ENCODE peak calls at places on chromosome 3, in seven cellular contexts. U is NCI-H2107; Q is stimulated activated naive CD8-positive, alpha-beta T cell treated with anti-CD3 and anti-CD28 coated beads, Interleukin-15, Interleukin-2, amounts not matched to agents 100 U/mL and 50 U/mL, for 24 hours; T is glutamatergic neuron; C is naive thymus-derived CD4-positive, alpha-beta T cell; N is activated T-cell treated with anti-CD3 and anti-CD28 coated beads for 4 hours; A is endothelial cell. Y is an unnamed sample.

GRCh38 chr3:182729903-182730674 is 63.2 kb upstream of the ATP11B start:
- DNase-seq in U (no peak), Q (no peak), T (no peak), C (no peak), N (no peak), A (no peak), Y (peak)

GRCh38 chr3:120432105-120432860 is 18.5 kb downstream of the FSTL1 start:
- DNase-seq in U (no peak), Q (no peak), T (no peak), C (no peak), N (no peak), A (no peak), Y (no peak)

GRCh38 chr3:106013971-106014370 is 145.2 kb upstream of the CBLB start:
- DNase-seq in U (no peak), Q (no peak), T (no peak), C (no peak), N (no peak), A (no peak), Y (peak)

GRCh38 chr3:38247366-38248035 is 18.1 kb upstream of the SLC22A13 start:
- DNase-seq in U (no peak), Q (no peak), T (no peak), C (no peak), N (no peak), A (no peak), Y (no peak)

GRCh38 chr3:17233398-17233800 is 348.6 kb downstream of the PLCL2 start:
- DNase-seq in U (no peak), Q (peak), T (no peak), C (peak), N (peak), A (peak), Y (peak)

GRCh38 chr3:120093923-120094775 is at the start of gene GSK3B:
- DNase-seq in U (peak), Q (peak), T (peak), C (peak), N (peak), A (peak), Y (peak)

GRCh38 chr3:31724144-31724543 is 191.4 kb downstream of the STT3B start:
- DNase-seq in U (no peak), Q (no peak), T (no peak), C (no peak), N (no peak), A (no peak), Y (no peak)

GRCh38 chr3:193391902-193392301 is 13.3 kb upstream of the ATP13A5 start:
- DNase-seq in U (no peak), Q (no peak), T (no peak), C (no peak), N (no peak), A (no peak), Y (no peak)

GRCh38 chr3:39531681-39532080 is 64.2 kb downstream of the MOBP start:
- DNase-seq in U (no peak), Q (no peak), T (no peak), C (no peak), N (no peak), A (no peak), Y (no peak)

GRCh38 chr3:85167576-85167975 is 208.8 kb downstream of the CADM2 start:
- DNase-seq in U (no peak), Q (no peak), T (no peak), C (no peak), N (no peak), A (no peak), Y (no peak)

GRCh38 chr3:186002884-186003472 is 65.2 kb upstream of the TRA2B start:
- DNase-seq in U (no peak), Q (no peak), T (no peak), C (no peak), N (no peak), A (no peak), Y (peak)

GRCh38 chr3:195708626-195709481 is 11.9 kb upstream of the MUC20 start:
- DNase-seq in U (no peak), Q (no peak), T (no peak), C (no peak), N (no peak), A (no peak), Y (no peak)

GRCh38 chr3:183244219-183244618 is 8.8 kb upstream of the B3GNT5 start:
- DNase-seq in U (no peak), Q (no peak), T (no peak), C (no peak), N (no peak), A (no peak), Y (peak)

GRCh38 chr3:153161138-153161713 is 800 bp upstream of the RAP2B start:
- DNase-seq in U (peak), Q (peak), T (peak), C (peak), N (peak), A (peak), Y (peak)

GRCh38 chr3:47512416-47513124 is 942 bp downstream of the ELP6 start:
- DNase-seq in U (no peak), Q (peak), T (peak), C (no peak), N (peak), A (peak), Y (peak)

GRCh38 chr3:54527521-54527920 is 400.3 kb downstream of the LRTM1 start:
- DNase-seq in U (no peak), Q (no peak), T (no peak), C (no peak), N (no peak), A (no peak), Y (no peak)

GRCh38 chr3:126849768-126850167 is 133.1 kb upstream of the PLXNA1 start:
- DNase-seq in U (no peak), Q (no peak), T (no peak), C (no peak), N (no peak), A (no peak), Y (no peak)

GRCh38 chr3:164332856-164333802 is 745.2 kb downstream of the SI start:
- DNase-seq in U (no peak), Q (no peak), T (no peak), C (no peak), N (no peak), A (no peak), Y (no peak)

GRCh38 chr3:46883252-46884185 is 6.0 kb downstream of the PTH1R start:
- DNase-seq in U (no peak), Q (no peak), T (peak), C (no peak), N (no peak), A (peak), Y (no peak)

GRCh38 chr3:120741837-120742197 is 499 bp downstream of the RABL3 start:
- DNase-seq in U (no peak), Q (no peak), T (no peak), C (no peak), N (peak), A (no peak), Y (peak)

GRCh38 chr3:171282041-171282440 is 178.2 kb downstream of the TNIK start:
- DNase-seq in U (no peak), Q (no peak), T (no peak), C (no peak), N (no peak), A (no peak), Y (no peak)

GRCh38 chr3:100316656-100317069 is 17.9 kb upstream of the NIT2 start:
- DNase-seq in U (peak), Q (peak), T (no peak), C (peak), N (peak), A (peak), Y (peak)

GRCh38 chr3:49716691-49717538 is 2.6 kb downstream of the AMIGO3 start:
- DNase-seq in U (no peak), Q (no peak), T (no peak), C (no peak), N (no peak), A (no peak), Y (no peak)

GRCh38 chr3:105414841-105415240 is 48.1 kb downstream of the ALCAM start:
- DNase-seq in U (no peak), Q (no peak), T (no peak), C (no peak), N (no peak), A (no peak), Y (no peak)

GRCh38 chr3:117709108-117709507 is 999.5 kb downstream of the TUSC7 start:
- DNase-seq in U (no peak), Q (no peak), T (no peak), C (no peak), N (no peak), A (no peak), Y (no peak)

GRCh38 chr3:150329408-150329807 is 78.7 kb upstream of the TSC22D2 start:
- DNase-seq in U (no peak), Q (no peak), T (no peak), C (no peak), N (no peak), A (no peak), Y (no peak)

GRCh38 chr3:128273841-128274573 is 120.7 kb downstream of the EEFSEC start:
- DNase-seq in U (no peak), Q (no peak), T (no peak), C (no peak), N (no peak), A (no peak), Y (no peak)

GRCh38 chr3:98329392-98330124 is 24.1 kb upstream of the OR5K4 start:
- DNase-seq in U (peak), Q (peak), T (peak), C (peak), N (peak), A (peak), Y (peak)

GRCh38 chr3:14861451-14862302 is 42.9 kb downstream of the FGD5 start:
- DNase-seq in U (no peak), Q (no peak), T (no peak), C (no peak), N (no peak), A (no peak), Y (no peak)

GRCh38 chr3:25843332-25843731 is 53.4 kb downstream of the OXSM start:
- DNase-seq in U (no peak), Q (no peak), T (no peak), C (no peak), N (no peak), A (no peak), Y (peak)

GRCh38 chr3:45332901-45333407 is 55.4 kb upstream of the LARS2 start:
- DNase-seq in U (no peak), Q (no peak), T (no peak), C (no peak), N (no peak), A (no peak), Y (no peak)

GRCh38 chr3:55406666-55407425 is 80.3 kb downstream of the WNT5A start:
- DNase-seq in U (no peak), Q (no peak), T (no peak), C (no peak), N (no peak), A (no peak), Y (peak)

GRCh38 chr3:106392905-106393304 is 524.1 kb upstream of the CBLB start:
- DNase-seq in U (no peak), Q (no peak), T (no peak), C (no peak), N (no peak), A (no peak), Y (no peak)